ENCODE peak calls at places on chromosomes 13 and 19, in six cellular contexts. I is cardiac fibroblast, P is fibroblast of pulmonary artery, Q is B cell, L is pancreas, W is H9. K is an unnamed sample.

GRCh38 chr19:16358456-16358855 is 33.8 kb downstream of the KLF2 start:
- DNase-seq in Q (no peak), P (no peak), I (no peak), L (no peak), W (no peak), K (no peak)

GRCh38 chr13:49124693-49125304 is 95.3 kb upstream of the MLNR start:
- DNase-seq in I (no peak), W (no peak), L (no peak), P (no peak), Q (no peak), K (no peak)

GRCh38 chr13:42040730-42041016 is 7.8 kb upstream of the DGKH start:
- DNase-seq in Q (no peak), W (no peak), I (no peak), P (no peak), L (no peak), K (no peak)

GRCh38 chr19:4066176-4066606 is 508 bp downstream of the ZBTB7A start:
- DNase-seq in P (no peak), I (no peak), Q (no peak), L (peak; percentile 74), W (no peak), K (no peak)

GRCh38 chr13:44306401-44307192 is 67.0 kb upstream of the SERP2 start:
- DNase-seq in W (peak; percentile 60), P (peak; percentile 99), Q (no peak), L (no peak), I (peak; percentile 99), K (no peak)

GRCh38 chr13:23268441-23268840 is 87.7 kb downstream of the SGCG start:
- DNase-seq in W (no peak), L (no peak), P (no peak), I (no peak), Q (no peak), K (no peak)

GRCh38 chr19:32196690-32197420 is 148.6 kb upstream of the ZNF507 start:
- DNase-seq in I (no peak), L (no peak), P (no peak), Q (no peak), W (no peak), K (no peak)

GRCh38 chr19:32537626-32538025 is 43.4 kb upstream of the PDCD5 start:
- DNase-seq in I (no peak), Q (no peak), W (no peak), L (no peak), P (no peak), K (no peak)

GRCh38 chr19:27759896-27760295 is 1453.1 kb downstream of the UQCRFS1 start:
- DNase-seq in W (no peak), I (no peak), Q (no peak), P (no peak), L (no peak), K (no peak)

GRCh38 chr13:111248822-111249221 is 71.6 kb upstream of the TEX29 start:
- DNase-seq in P (no peak), I (no peak), L (no peak), W (no peak), Q (no peak), K (no peak)

GRCh38 chr19:16849168-16849567 is 20.0 kb downstream of the SIN3B start:
- DNase-seq in L (no peak), Q (no peak), W (no peak), P (no peak), I (peak; percentile 69), K (no peak)

GRCh38 chr19:44530777-44531176 is 1.3 kb upstream of the CEACAM20 start:
- DNase-seq in W (no peak), Q (no peak), I (peak; percentile 45), L (no peak), P (peak; percentile 55), K (no peak)

GRCh38 chr13:39515231-39515630 is 87.8 kb downstream of the LHFPL6 start:
- DNase-seq in W (no peak), L (no peak), P (no peak), Q (no peak), I (no peak), K (no peak)

GRCh38 chr19:41587101-41587837 is 11.3 kb downstream of the CEACAM21 start:
- DNase-seq in I (no peak), W (no peak), Q (no peak), P (no peak), L (no peak), K (no peak)

GRCh38 chr13:35499131-35500051 is 22.9 kb upstream of the MAB21L1 start:
- DNase-seq in W (no peak), P (no peak), Q (no peak), I (no peak), L (no peak), K (no peak)

GRCh38 chr19:3013261-3013725 is 15.8 kb downstream of the TLE2 start:
- DNase-seq in P (no peak), L (no peak), W (no peak), I (no peak), Q (no peak), K (no peak)

GRCh38 chr19:42363614-42364346 is 26.3 kb downstream of the CNFN start:
- DNase-seq in P (no peak), Q (peak; percentile 72), W (no peak), I (no peak), L (no peak), K (no peak)

GRCh38 chr13:101706651-101707050 is 254.2 kb downstream of the ITGBL1 start:
- DNase-seq in W (no peak), I (peak; percentile 96), L (no peak), Q (no peak), P (peak; percentile 81), K (no peak)

GRCh38 chr19:58237324-58237723 is 8.6 kb downstream of the ZNF544 start:
- DNase-seq in Q (no peak), W (no peak), P (no peak), L (no peak), I (no peak), K (no peak)

GRCh38 chr13:42477588-42478190 is 96.3 kb upstream of the TNFSF11 start:
- DNase-seq in P (no peak), L (peak; percentile 19), Q (no peak), W (no peak), I (no peak), K (no peak)

GRCh38 chr19:48190288-48191284 is 20.1 kb downstream of the ZSWIM9 start:
- DNase-seq in P (peak; percentile 65), I (peak; percentile 39), Q (peak; percentile 58), L (no peak), W (peak; percentile 98), K (peak; percentile 41)

GRCh38 chr13:46909037-46909436 is 12.2 kb upstream of the HTR2A start:
- DNase-seq in Q (no peak), W (no peak), P (peak; percentile 25), I (no peak), L (no peak), K (no peak)

GRCh38 chr19:35080613-35081170 is 34.9 kb upstream of the FXYD3 start:
- DNase-seq in L (no peak), Q (no peak), I (no peak), W (no peak), P (no peak), K (no peak)

GRCh38 chr13:114109646-114110045 is 22.8 kb downstream of the RASA3 start:
- DNase-seq in Q (no peak), I (no peak), P (no peak), W (no peak), L (no peak), K (peak; percentile 33)

GRCh38 chr19:35166100-35167063 is 11.8 kb downstream of the FXYD5 start:
- DNase-seq in P (no peak), W (peak; percentile 7), I (no peak), L (no peak), Q (no peak), K (no peak)

DNA sequence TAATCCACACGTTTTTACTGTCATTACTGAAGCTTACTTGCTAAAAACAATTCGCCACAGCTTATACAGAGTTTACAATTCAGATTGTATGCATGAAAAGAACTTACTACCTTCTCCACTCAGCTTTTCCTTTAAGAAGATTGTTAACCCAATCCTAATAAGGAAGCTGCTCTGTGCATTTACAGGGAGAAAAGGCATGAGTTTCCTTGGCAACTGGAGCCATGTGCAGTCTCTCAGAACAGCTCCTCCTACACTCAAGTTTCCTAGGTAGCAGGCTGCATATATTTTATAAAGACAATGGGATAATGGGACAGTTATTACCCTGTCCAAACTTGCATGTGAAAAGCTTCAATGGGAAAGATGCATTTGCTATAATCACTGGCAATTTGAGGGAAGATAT is 125.5 kb upstream of the TRPC4 start:
- DNase-seq in W (no peak), Q (no peak), P (peak; percentile 68), I (peak; percentile 14), L (no peak), K (no peak)
- TF ChIP-seq CTCF in W (no peak), Q (no peak), P (no peak), I (no peak), L (no peak), K (no peak)

DNA sequence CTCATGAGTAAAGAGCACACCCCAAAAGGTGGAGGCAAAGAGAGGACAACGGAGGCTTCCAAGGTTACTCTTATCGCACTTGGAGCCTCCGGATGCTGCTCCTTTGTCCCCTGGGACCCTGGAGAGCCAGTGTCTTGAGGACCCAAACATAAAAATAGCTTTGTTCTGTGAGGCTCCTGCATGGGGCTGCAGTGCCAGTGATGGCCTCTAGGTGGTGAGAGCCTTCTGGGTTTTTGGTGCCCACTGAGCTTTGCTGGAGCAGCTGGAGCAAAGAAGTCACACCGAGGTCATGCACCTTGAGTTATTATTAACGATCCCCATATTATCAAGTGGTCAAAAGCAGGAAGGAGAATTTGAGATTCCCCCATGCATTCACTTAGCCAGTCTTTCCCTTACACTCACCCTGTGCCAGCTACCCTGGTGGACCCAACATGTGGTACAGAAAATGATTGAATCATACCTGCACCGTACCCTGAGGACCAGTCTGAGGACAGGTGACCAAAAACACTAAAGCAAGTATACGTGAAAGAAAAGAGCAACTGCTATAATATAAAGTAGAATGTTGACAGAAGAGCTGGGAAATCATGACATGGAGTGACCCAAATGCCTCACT is 41.5 kb downstream of the ZNF682 start:
- DNase-seq in P (no peak), W (peak; percentile 74), L (peak; percentile 29), Q (peak; percentile 42), I (peak; percentile 6), K (peak; percentile 58)
- TF ChIP-seq CTCF in P (peak; percentile 35), W (peak; percentile 92), L (peak; percentile 85), Q (peak; percentile 87), I (peak; percentile 60), K (peak; percentile 81)

GRCh38 chr19:14473073-14473790 is 1.9 kb downstream of the PTGER1 start:
- DNase-seq in I (no peak), P (no peak), W (peak; percentile 66), Q (no peak), L (no peak), K (peak; percentile 53)
- TF ChIP-seq CTCF in I (no peak), P (no peak), W (no peak), Q (no peak), L (no peak), K (no peak)

DNA sequence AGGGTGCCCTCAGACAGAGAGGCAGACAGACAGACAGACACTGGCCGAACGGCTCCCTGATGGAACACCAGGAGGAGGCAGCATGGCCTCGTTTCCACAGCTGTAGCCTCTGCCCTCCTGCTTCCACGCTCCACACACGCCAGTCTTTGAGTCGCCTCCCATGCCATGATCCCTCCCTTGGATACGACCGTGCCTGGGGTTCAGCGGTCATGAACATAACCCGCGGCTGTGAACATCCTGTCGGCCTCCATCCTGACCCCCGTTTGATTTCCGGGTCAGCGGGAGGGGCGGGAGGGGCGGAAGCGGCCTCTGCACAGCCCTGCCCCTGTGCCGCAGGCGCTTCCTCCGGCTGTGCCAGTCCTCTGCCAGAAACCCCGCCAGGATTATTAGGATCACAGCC is 23.4 kb downstream of the GP6 start:
- DNase-seq in L (no peak), I (no peak), Q (no peak), P (no peak), W (no peak), K (no peak)
- TF ChIP-seq CTCF in L (no peak), I (no peak), Q (no peak), P (no peak), W (no peak), K (no peak)

K was measured in glutamatergic neuron.